ENCODE peak calls at places on chromosome 21, in seven cellular contexts. G, J, O, L, D, U and T are unnamed samples.

GRCh38 chr21:33998402-33998801 is 75.0 kb upstream of the MRPS6 start:
- DNase-seq in G (no peak), U (no peak), D (no peak), J (no peak), L (no peak), O (no peak), T (no peak)

GRCh38 chr21:14046401-14046800 is 164.4 kb downstream of the LIPI start:
- DNase-seq in O (no peak), G (peak), J (no peak), U (no peak), L (no peak), D (no peak), T (no peak)

GRCh38 chr21:21801921-21802320 is 803.7 kb downstream of the NCAM2 start:
- DNase-seq in U (no peak), J (no peak), G (no peak), D (no peak), L (no peak), O (peak), T (no peak)

GRCh38 chr21:19224090-19224489 is 820.5 kb upstream of the TMPRSS15 start:
- DNase-seq in O (no peak), D (no peak), U (no peak), L (no peak), J (no peak), G (no peak), T (no peak)

GRCh38 chr21:34726627-34727337 is 58.0 kb downstream of the CLIC6 start:
- DNase-seq in U (no peak), D (no peak), L (no peak), J (no peak), O (no peak), G (peak), T (peak)

GRCh38 chr21:46217511-46218196 is 10.9 kb downstream of the LSS start:
- DNase-seq in G (no peak), L (no peak), U (no peak), J (no peak), O (no peak), D (no peak), T (no peak)

GRCh38 chr21:37984416-37984815 is 68.2 kb upstream of the KCNJ6 start:
- DNase-seq in G (no peak), U (no peak), D (no peak), J (no peak), L (no peak), O (no peak), T (peak)

GRCh38 chr21:27035791-27036190 is 68.9 kb upstream of the ADAMTS5 start:
- DNase-seq in D (no peak), L (no peak), O (no peak), U (no peak), G (no peak), J (no peak), T (no peak)

GRCh38 chr21:20260124-20260523 is 738.1 kb upstream of the NCAM2 start:
- DNase-seq in J (no peak), O (no peak), G (no peak), D (no peak), U (no peak), L (no peak), T (no peak)
- H3K27ac ChIP-seq in J (no peak), O (no peak), G (no peak), D (no peak), U (no peak), L (no peak), T (no peak)

GRCh38 chr21:42191978-42192595 is 26.9 kb upstream of the ABCG1 start:
- DNase-seq in J (no peak), U (no peak), O (no peak), L (no peak), G (no peak), D (no peak), T (peak)
- TF ChIP-seq EZH2phosphoT487 in J (no peak), U (no peak), O (no peak), L (no peak), G (no peak), D (no peak), T (no peak)

GRCh38 chr21:36722370-36723368 is 23.8 kb downstream of the SIM2 start:
- DNase-seq in D (no peak), L (no peak), J (no peak), U (no peak), O (no peak), G (no peak), T (no peak)

GRCh38 chr21:36723371-36723881 is 24.5 kb downstream of the SIM2 start:
- DNase-seq in O (no peak), U (no peak), L (no peak), D (no peak), J (no peak), G (no peak), T (no peak)

GRCh38 chr21:36727886-36728285 is 29.0 kb downstream of the SIM2 start:
- DNase-seq in D (peak), U (no peak), L (no peak), O (peak), G (no peak), J (no peak), T (no peak)

GRCh38 chr21:36728371-36729111 is 29.6 kb downstream of the SIM2 start:
- DNase-seq in L (no peak), D (no peak), O (no peak), U (no peak), G (no peak), J (no peak), T (no peak)

GRCh38 chr21:36725793-36726386 is 27.0 kb downstream of the SIM2 start:
- DNase-seq in J (no peak), O (no peak), U (no peak), L (no peak), D (no peak), G (no peak), T (no peak)
- H3K27ac ChIP-seq in J (no peak), O (no peak), U (no peak), L (no peak), D (no peak), G (no peak), T (no peak)

GRCh38 chr21:45011426-45011825 is 63.0 kb upstream of the ADARB1 start:
- DNase-seq in G (no peak), D (no peak), J (no peak), O (no peak), U (no peak), L (no peak), T (no peak)
- TF ChIP-seq EZH2phosphoT487 in G (no peak), D (no peak), J (no peak), O (no peak), U (no peak), L (no peak), T (no peak)

GRCh38 chr21:39134288-39134810 is 48.9 kb downstream of the PSMG1 start:
- DNase-seq in J (no peak), D (no peak), G (no peak), L (no peak), U (no peak), O (no peak), T (no peak)

GRCh38 chr21:39132248-39132647 is 51.0 kb downstream of the PSMG1 start:
- DNase-seq in J (no peak), O (no peak), U (no peak), G (peak), L (no peak), D (no peak), T (no peak)

GRCh38 chr21:39141502-39141901 is 41.7 kb downstream of the PSMG1 start:
- DNase-seq in G (peak), D (no peak), O (no peak), L (no peak), J (no peak), U (peak), T (no peak)

GRCh38 chr21:39137248-39138186 is 45.7 kb downstream of the PSMG1 start:
- DNase-seq in D (peak), L (no peak), G (peak), J (no peak), O (peak), U (peak), T (peak)

DNA sequence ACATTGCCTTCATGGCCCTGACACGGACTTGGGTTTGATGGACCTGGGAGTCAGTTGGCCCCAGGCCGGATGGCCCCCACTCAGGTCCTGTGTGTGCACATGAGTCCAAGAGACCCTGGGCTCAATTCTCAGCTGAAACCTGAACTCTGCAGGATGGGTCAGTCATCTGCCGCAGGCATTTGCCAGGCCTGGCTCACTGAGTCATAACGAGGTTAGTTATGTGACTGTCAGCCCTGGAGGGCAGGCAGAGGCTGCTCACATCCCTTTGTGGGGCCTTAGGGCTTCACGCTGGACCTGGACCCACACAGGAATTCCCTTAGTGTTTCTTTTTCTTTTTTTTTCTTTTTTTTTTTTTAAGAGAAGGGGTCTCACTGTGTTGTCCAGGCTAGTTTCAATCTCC is 46.5 kb downstream of the PSMG1 start:
- DNase-seq in L (no peak), G (peak), U (no peak), D (no peak), O (no peak), J (no peak), T (peak)
- H3K27ac ChIP-seq in L (no peak), G (no peak), U (peak), D (no peak), O (no peak), J (no peak), T (peak)

GRCh38 chr21:44297525-44298290 is 2.1 kb upstream of the PFKL start:
- DNase-seq in D (peak), G (peak), J (peak), L (peak), U (peak), O (peak), T (peak)

GRCh38 chr21:44296916-44297315 is 2.9 kb upstream of the PFKL start:
- DNase-seq in J (no peak), G (no peak), O (no peak), L (no peak), U (no peak), D (no peak), T (no peak)

GRCh38 chr21:44299085-44299457 is 782 bp upstream of the PFKL start:
- DNase-seq in J (peak), G (peak), D (no peak), U (no peak), L (no peak), O (no peak), T (peak)

GRCh38 chr21:44299458-44300261 is at the start of gene PFKL:
- DNase-seq in G (peak), D (peak), J (peak), O (peak), L (no peak), U (peak), T (peak)

DNA sequence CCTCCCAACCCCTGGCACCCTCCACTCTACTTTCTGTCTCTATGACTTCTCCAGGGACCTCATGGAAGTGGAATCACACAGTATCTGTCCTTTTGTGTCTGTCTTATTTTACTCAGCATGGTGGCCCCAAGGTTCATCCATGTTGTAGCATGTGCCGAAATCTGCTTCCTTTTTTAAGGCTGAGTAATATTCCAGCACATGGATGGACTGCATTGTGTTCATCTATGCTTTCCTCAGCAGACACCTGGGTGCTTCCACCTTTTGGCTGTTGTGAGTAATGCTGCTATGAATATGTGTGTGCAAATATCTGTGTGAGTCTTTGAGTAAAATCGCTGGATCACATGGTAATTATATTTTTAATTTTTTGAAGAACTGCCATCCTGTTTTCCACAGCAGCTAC is 1.6 kb upstream of the PFKL start:
- DNase-seq in L (no peak), U (no peak), D (no peak), J (peak), G (peak), O (no peak), T (peak)
- TF ChIP-seq EZH2phosphoT487 in L (no peak), U (no peak), D (no peak), J (no peak), G (no peak), O (no peak), T (no peak)

DNA sequence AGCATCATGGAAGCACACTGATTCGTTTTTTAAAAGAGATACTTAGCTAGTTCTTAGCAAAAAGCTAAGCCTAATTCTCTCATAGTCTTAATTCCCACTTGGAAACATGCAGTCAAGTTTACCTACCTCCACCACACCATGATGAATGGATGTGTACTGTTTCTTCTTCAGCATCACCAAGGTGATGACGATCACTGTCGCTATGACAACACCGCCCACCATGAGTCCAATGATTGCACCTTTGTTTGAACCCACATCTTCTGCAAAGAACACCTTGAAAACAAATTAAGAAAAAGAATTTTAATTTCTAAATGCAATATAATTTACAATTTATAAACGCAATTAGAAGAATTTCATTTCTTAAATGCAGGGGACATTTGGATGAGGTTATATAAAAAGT is 156.8 kb downstream of the GABPA start:
- DNase-seq in J (no peak), L (no peak), O (no peak), D (no peak), U (no peak), G (no peak), T (no peak)
- H3K27ac ChIP-seq in J (no peak), L (no peak), O (no peak), D (no peak), U (no peak), G (no peak), T (no peak)

GRCh38 chr21:32206631-32207030 is 72.2 kb downstream of the MIS18A start:
- DNase-seq in D (no peak), J (no peak), U (peak), G (peak), O (no peak), L (no peak), T (no peak)
- TF ChIP-seq EZH2phosphoT487 in D (no peak), J (no peak), U (no peak), G (no peak), O (no peak), L (no peak), T (no peak)

GRCh38 chr21:17371470-17371869 is 141.4 kb upstream of the CXADR start:
- DNase-seq in G (peak), J (no peak), U (no peak), O (peak), D (no peak), L (no peak), T (peak)
- H3K27ac ChIP-seq in G (peak), J (no peak), U (no peak), O (no peak), D (no peak), L (no peak), T (no peak)